ENCODE peak calls at places on chromosome 1, in nine cellular contexts. X is gastrocnemius medialis, N is HL-60, O is aorta, S is OCI-LY7, K is cardiac muscle cell, C is IMR-90, P is keratinocyte, J is A549. E is an unnamed sample.

GRCh38 chr1:48055854-48056253 is 58.7 kb upstream of the TRABD2B start:
- DNase-seq in K (no peak), P (no peak), N (no peak), J (no peak), X (no peak), O (no peak), S (no peak), C (no peak), E (no peak)

GRCh38 chr1:26358411-26359384 is 4.8 kb upstream of the CRYBG2 start:
- DNase-seq in K (no peak), O (no peak), C (no peak), J (no peak), X (no peak), P (peak), S (peak), N (peak), E (no peak)

GRCh38 chr1:36095760-36096405 is 7.2 kb downstream of the ADPRS start:
- DNase-seq in O (no peak), N (peak), X (no peak), K (no peak), J (no peak), S (no peak), P (no peak), C (no peak), E (no peak)

GRCh38 chr1:20380616-20381035 is 90.0 kb downstream of the VWA5B1 start:
- DNase-seq in K (no peak), O (no peak), J (peak), P (no peak), N (no peak), X (no peak), S (peak), C (peak), E (peak)

GRCh38 chr1:203121186-203122015 is 6.1 kb upstream of the ADORA1 start:
- DNase-seq in J (no peak), C (no peak), K (no peak), N (peak), O (no peak), X (no peak), S (no peak), P (no peak), E (no peak)

GRCh38 chr1:223137402-223138100 is 5.5 kb downstream of the TLR5 start:
- DNase-seq in N (peak), P (no peak), X (peak), K (no peak), S (no peak), O (no peak), J (no peak), C (peak), E (peak)

GRCh38 chr1:12081648-12082396 is 18.7 kb downstream of the TNFRSF8 start:
- DNase-seq in P (no peak), S (peak), J (no peak), X (no peak), C (no peak), N (peak), O (no peak), K (no peak), E (no peak)

GRCh38 chr1:109485001-109485400 is 1.3 kb downstream of the ATXN7L2 start:
- DNase-seq in N (no peak), C (no peak), P (no peak), J (no peak), O (peak), X (no peak), S (no peak), K (no peak), E (no peak)

GRCh38 chr1:62070384-62071011 is 124.2 kb upstream of the L1TD1 start:
- DNase-seq in N (no peak), X (no peak), P (no peak), C (peak), J (peak), S (no peak), O (no peak), K (peak), E (peak)

GRCh38 chr1:110136911-110137310 is 13.4 kb upstream of the SLC6A17 start:
- DNase-seq in S (no peak), K (peak), N (no peak), J (no peak), X (no peak), C (no peak), O (no peak), P (no peak), E (no peak)

GRCh38 chr1:205920159-205920558 is 23.1 kb downstream of the SLC26A9 start:
- DNase-seq in J (no peak), P (no peak), O (peak), N (no peak), X (peak), C (peak), K (peak), S (no peak), E (peak)

GRCh38 chr1:161398900-161399256 is 31.2 kb upstream of the CFAP126 start:
- DNase-seq in J (no peak), P (no peak), C (no peak), O (no peak), S (no peak), K (no peak), N (no peak), X (no peak), E (no peak)
- H3K4me3 ChIP-seq in J (peak), P (peak), C (peak), O (peak), S (peak), K (peak), N (peak), X (peak), E (peak)

GRCh38 chr1:201740609-201741231 is 88.2 kb upstream of the IPO9 start:
- DNase-seq in S (peak), C (no peak), O (peak), N (peak), K (no peak), P (no peak), X (no peak), J (no peak), E (no peak)

GRCh38 chr1:201740086-201740541 is 88.8 kb upstream of the IPO9 start:
- DNase-seq in J (no peak), N (no peak), S (peak), P (no peak), X (no peak), K (peak), O (no peak), C (no peak), E (no peak)

GRCh38 chr1:201742955-201743805 is 85.8 kb upstream of the IPO9 start:
- DNase-seq in S (no peak), O (no peak), K (no peak), N (no peak), C (no peak), P (no peak), J (no peak), X (no peak), E (peak)

GRCh38 chr1:201742476-201742875 is 86.5 kb upstream of the IPO9 start:
- DNase-seq in P (no peak), O (no peak), C (no peak), N (no peak), J (no peak), S (no peak), K (no peak), X (no peak), E (peak)

DNA sequence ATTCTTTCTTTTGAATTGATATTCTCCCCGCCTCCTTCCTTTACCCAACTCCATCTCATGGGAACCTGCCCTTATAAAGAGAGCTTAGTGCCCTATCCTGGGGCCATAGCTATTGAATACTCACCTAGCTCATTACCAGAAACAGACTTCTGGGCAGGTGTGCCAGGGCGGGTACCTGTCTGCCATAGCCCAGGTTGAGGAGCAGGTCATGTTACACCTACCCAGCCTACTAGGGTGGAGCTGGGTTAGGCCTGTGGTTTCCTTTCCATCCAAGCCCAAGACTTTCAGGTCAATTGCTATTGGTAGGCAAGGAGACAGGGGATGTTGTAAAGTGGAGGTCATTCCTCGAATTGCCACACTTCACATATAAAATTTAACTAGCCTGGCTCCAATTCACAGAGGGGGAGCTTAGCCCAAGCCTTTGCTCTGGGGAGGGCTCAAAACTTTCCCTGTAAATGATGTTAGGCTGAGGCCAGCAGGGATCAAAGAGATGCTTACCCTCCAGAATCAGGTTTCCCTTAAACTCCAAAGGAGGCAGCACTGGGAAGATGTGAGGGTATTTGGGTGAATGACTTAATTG is 87.1 kb upstream of the IPO9 start:
- DNase-seq in J (no peak), X (no peak), N (no peak), O (no peak), P (no peak), C (no peak), S (no peak), K (no peak), E (peak)
- H3K4me3 ChIP-seq in J (no peak), X (no peak), N (no peak), O (no peak), P (no peak), C (no peak), S (no peak), K (peak), E (no peak)

GRCh38 chr1:229089586-229090208 is 181.2 kb upstream of the RAB4A start:
- DNase-seq in S (no peak), O (no peak), X (no peak), P (no peak), C (no peak), J (no peak), N (no peak), K (no peak), E (no peak)

GRCh38 chr1:229086686-229087085 is 184.2 kb upstream of the RAB4A start:
- DNase-seq in S (no peak), X (no peak), J (no peak), O (no peak), P (no peak), N (no peak), C (no peak), K (no peak), E (no peak)

GRCh38 chr1:229088711-229089110 is 182.2 kb upstream of the RAB4A start:
- DNase-seq in X (no peak), N (no peak), P (no peak), K (no peak), S (no peak), J (no peak), C (no peak), O (no peak), E (no peak)

GRCh38 chr1:229087339-229087738 is 183.6 kb upstream of the RAB4A start:
- DNase-seq in P (no peak), K (no peak), C (no peak), J (no peak), N (no peak), O (peak), S (no peak), X (no peak), E (peak)

GRCh38 chr1:229087906-229088305 is 183.0 kb upstream of the RAB4A start:
- DNase-seq in C (no peak), O (no peak), K (no peak), P (no peak), S (no peak), X (no peak), J (no peak), N (no peak), E (no peak)
- H3K4me3 ChIP-seq in C (no peak), O (no peak), K (no peak), P (no peak), S (no peak), X (no peak), J (no peak), N (no peak), E (no peak)

DNA sequence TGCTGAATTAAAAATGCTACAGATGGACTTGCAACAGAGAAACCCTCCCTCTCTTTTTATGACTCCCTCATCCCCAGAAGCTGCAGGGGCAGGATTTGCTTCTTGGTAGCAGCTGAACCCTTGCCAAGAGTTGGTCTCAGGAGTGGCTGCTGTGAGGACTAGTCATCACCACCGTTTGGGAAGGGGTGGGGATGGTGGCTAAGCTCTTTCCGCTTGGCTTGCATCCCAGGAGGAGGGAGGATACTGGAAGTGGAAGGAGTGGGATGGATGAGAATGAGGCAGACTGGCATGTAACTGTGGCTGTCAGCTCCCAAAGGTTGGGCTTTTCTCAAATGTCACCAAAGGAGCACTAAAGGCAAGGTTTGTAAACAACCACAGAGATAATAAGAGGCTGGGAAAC is 50.8 kb upstream of the COL24A1 start:
- DNase-seq in C (peak), X (no peak), P (no peak), J (no peak), N (no peak), S (no peak), O (peak), K (no peak), E (peak)
- H3K4me3 ChIP-seq in C (no peak), X (no peak), P (no peak), J (no peak), N (no peak), S (no peak), O (no peak), K (no peak), E (no peak)

GRCh38 chr1:53766766-53767409 is 27.9 kb upstream of the GLIS1 start:
- DNase-seq in X (no peak), K (no peak), O (no peak), S (no peak), P (no peak), N (no peak), J (no peak), C (peak), E (peak)
- H3K4me3 ChIP-seq in X (no peak), K (no peak), O (no peak), S (no peak), P (no peak), N (no peak), J (no peak), C (peak), E (peak)

GRCh38 chr1:226871636-226872327 is 1.4 kb downstream of the PSEN2 start:
- DNase-seq in P (no peak), C (no peak), K (no peak), X (no peak), J (no peak), O (no peak), N (no peak), S (no peak), E (no peak)
- H3K4me3 ChIP-seq in P (peak), C (no peak), K (no peak), X (peak), J (peak), O (no peak), N (no peak), S (no peak), E (no peak)

GRCh38 chr1:119009300-119009660 is 21.1 kb upstream of the TBX15 start:
- DNase-seq in C (no peak), J (no peak), S (no peak), X (no peak), N (no peak), O (no peak), K (no peak), P (no peak), E (no peak)

GRCh38 chr1:119006406-119007279 is 18.5 kb upstream of the TBX15 start:
- DNase-seq in J (no peak), K (no peak), S (no peak), O (no peak), X (no peak), C (no peak), N (no peak), P (no peak), E (no peak)

GRCh38 chr1:119008483-119009299 is 20.5 kb upstream of the TBX15 start:
- DNase-seq in X (peak), K (peak), O (no peak), J (peak), S (peak), N (peak), P (no peak), C (peak), E (peak)

GRCh38 chr1:119007343-119007671 is 19.2 kb upstream of the TBX15 start:
- DNase-seq in S (no peak), J (no peak), K (no peak), X (no peak), O (no peak), C (no peak), P (no peak), N (no peak), E (no peak)

GRCh38 chr1:119007672-119008482 is 19.7 kb upstream of the TBX15 start:
- DNase-seq in O (no peak), X (no peak), N (no peak), J (no peak), C (no peak), P (no peak), K (no peak), S (no peak), E (no peak)
- H3K4me3 ChIP-seq in O (no peak), X (peak), N (no peak), J (no peak), C (no peak), P (no peak), K (peak), S (no peak), E (no peak)